ENCODE peak calls at places on chromosomes 6 and 20, in seven cellular contexts. J is cardiac muscle cell, T is aorta, Z is uterus, K is endothelial cell of umbilical vein, L is prostate gland, S is mammary epithelial cell. H is an unnamed sample.

GRCh38 chr20:57658447-57659130 is 38.4 kb upstream of the ZBP1 start:
- DNase-seq in J (no peak), K (no peak), T (peak; percentile 72), S (no peak), L (peak; percentile 7), Z (peak; percentile 10), H (no peak)

GRCh38 chr6:79813854-79814477 is 133.4 kb downstream of the ELOVL4 start:
- DNase-seq in L (peak; percentile 58), T (peak; percentile 81), J (peak; percentile 78), K (peak; percentile 73), Z (peak; percentile 57), S (peak; percentile 40), H (no peak)

GRCh38 chr20:20614391-20614790 is 98.1 kb downstream of the RALGAPA2 start:
- DNase-seq in Z (no peak), T (no peak), K (no peak), S (no peak), L (no peak), J (no peak), H (no peak)

GRCh38 chr6:4510317-4510716 is 265.9 kb upstream of the CDYL start:
- DNase-seq in T (no peak), L (no peak), Z (no peak), K (no peak), J (no peak), S (no peak), H (peak; percentile 66)

GRCh38 chr6:37515712-37516075 is 16.0 kb upstream of the CCDC167 start:
- DNase-seq in S (no peak), L (no peak), J (no peak), K (no peak), T (no peak), Z (no peak), H (no peak)

GRCh38 chr6:97394160-97394748 is 111.2 kb upstream of the MMS22L start:
- DNase-seq in J (peak; percentile 64), S (peak; percentile 29), L (peak; percentile 23), T (no peak), Z (no peak), K (peak; percentile 75), H (no peak)

GRCh38 chr20:2237059-2237458 is 58.7 kb upstream of the TGM3 start:
- DNase-seq in Z (no peak), K (no peak), S (peak; percentile 97), J (peak; percentile 3), T (peak; percentile 75), L (peak; percentile 34), H (no peak)

GRCh38 chr6:70673601-70674000 is 5.9 kb downstream of the SMAP1 start:
- DNase-seq in L (no peak), T (no peak), J (no peak), Z (no peak), S (peak; percentile 26), K (peak; percentile 25), H (no peak)

GRCh38 chr20:43040427-43040826 is 149.3 kb downstream of the PTPRT start:
- DNase-seq in T (no peak), J (peak; percentile 89), K (no peak), L (no peak), S (no peak), Z (no peak), H (no peak)

GRCh38 chr20:46970937-46971630 is 76.4 kb downstream of the EYA2 start:
- DNase-seq in S (peak; percentile 88), L (no peak), K (peak; percentile 24), Z (no peak), J (peak; percentile 35), T (no peak), H (no peak)

GRCh38 chr6:35905841-35906498 is 14.9 kb downstream of the SRPK1 start:
- DNase-seq in T (no peak), J (no peak), S (peak; percentile 39), Z (no peak), K (no peak), L (no peak), H (no peak)

GRCh38 chr6:104908031-104908430 is 48.3 kb upstream of the HACE1 start:
- DNase-seq in T (no peak), Z (no peak), K (no peak), J (no peak), S (peak; percentile 56), L (no peak), H (no peak)

GRCh38 chr6:16572317-16572716 is 188.9 kb downstream of the ATXN1 start:
- DNase-seq in J (no peak), Z (no peak), L (no peak), K (no peak), T (no peak), S (no peak), H (no peak)

GRCh38 chr6:4707011-4707410 is 69.2 kb upstream of the CDYL start:
- DNase-seq in K (no peak), Z (no peak), J (no peak), S (peak; percentile 58), T (no peak), L (no peak), H (no peak)

GRCh38 chr6:14925627-14926026 is 320.2 kb upstream of the JARID2 start:
- DNase-seq in T (no peak), Z (no peak), K (no peak), L (no peak), S (no peak), J (no peak), H (no peak)

GRCh38 chr20:38870733-38871559 is 55.3 kb upstream of the FAM83D start:
- DNase-seq in S (peak; percentile 44), L (no peak), K (peak; percentile 44), Z (no peak), J (no peak), T (no peak), H (no peak)

GRCh38 chr20:1307571-1307971 is 21.4 kb downstream of the SDCBP2 start:
- DNase-seq in J (no peak), K (no peak), L (no peak), T (peak; percentile 61), Z (no peak), S (no peak), H (no peak)

GRCh38 chr6:109093732-109094131 is 914 bp downstream of the SESN1 start:
- DNase-seq in K (peak; percentile 49), T (no peak), L (no peak), Z (no peak), J (no peak), S (peak; percentile 25), H (no peak)

GRCh38 chr6:32168807-32169206 is 4.4 kb downstream of the EGFL8 start:
- DNase-seq in T (peak; percentile 44), K (no peak), J (no peak), S (no peak), Z (no peak), L (no peak), H (no peak)

GRCh38 chr6:89387516-89388222 is 24.4 kb downstream of the RRAGD start:
- DNase-seq in T (no peak), J (no peak), Z (no peak), K (no peak), S (no peak), L (no peak), H (no peak)

GRCh38 chr6:53530346-53530745 is 14.6 kb downstream of the GCLC start:
- DNase-seq in J (peak; percentile 61), T (no peak), S (peak; percentile 30), K (no peak), L (peak; percentile 14), Z (peak; percentile 21), H (no peak)

GRCh38 chr6:15530411-15530810 is 132.4 kb downstream of the DTNBP1 start:
- DNase-seq in J (no peak), K (no peak), Z (no peak), T (no peak), L (no peak), S (no peak), H (no peak)

GRCh38 chr6:145252737-145253136 is 482.6 kb downstream of the EPM2A start:
- DNase-seq in L (no peak), S (no peak), J (no peak), K (no peak), Z (no peak), T (no peak), H (no peak)

GRCh38 chr20:11810316-11811130 is 107.2 kb upstream of the BTBD3 start:
- DNase-seq in K (no peak), Z (no peak), T (no peak), L (no peak), S (peak; percentile 68), J (no peak), H (no peak)

GRCh38 chr6:137740347-137740746 is 126.7 kb upstream of the TNFAIP3 start:
- DNase-seq in T (no peak), L (no peak), Z (no peak), J (no peak), K (no peak), S (no peak), H (no peak)

GRCh38 chr20:31677553-31678260 is 40.0 kb downstream of the COX4I2 start:
- DNase-seq in J (no peak), S (no peak), K (no peak), T (peak; percentile 11), L (no peak), Z (no peak), H (no peak)
- H3K4me1 ChIP-seq in J (peaks cover 51% of the 10 kb centered on the region), S (peaks cover 52% of the 10 kb centered on the region), K (peaks cover 64% of the 10 kb centered on the region), T (peaks cover 9% of the 10 kb centered on the region), L (peaks cover 30% of the 10 kb centered on the region), Z (peaks cover 4% of the 10 kb centered on the region), H (peaks cover 98% of the 10 kb centered on the region)

DNA sequence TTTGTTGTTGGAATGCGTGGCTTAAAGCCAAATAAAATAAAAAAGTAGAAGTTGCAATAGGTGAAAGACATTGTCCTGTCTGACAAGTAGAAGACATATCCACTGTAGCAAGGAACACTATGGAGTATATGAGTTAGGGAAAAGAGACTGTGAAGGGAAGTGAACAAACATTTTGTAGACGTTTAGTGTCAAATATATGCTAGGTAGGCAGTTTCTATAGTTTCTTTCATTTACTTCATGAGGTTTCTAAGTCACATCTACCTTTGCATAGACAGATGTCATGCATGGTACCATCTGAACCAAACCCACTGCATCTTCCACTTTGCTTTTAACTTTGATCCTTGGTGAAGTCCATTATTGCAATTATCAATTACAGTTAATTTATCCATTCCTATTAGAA is 9.9 kb downstream of the PRIM2 start:
- DNase-seq in K (no peak), Z (no peak), T (no peak), J (no peak), L (no peak), S (no peak), H (no peak)
- H3K36me3 ChIP-seq in K (peaks cover 2% of the 10 kb centered on the region), Z (no peaks in the 10 kb centered on the region), T (peaks cover 5% of the 10 kb centered on the region), J (peaks cover 18% of the 10 kb centered on the region), L (no peaks in the 10 kb centered on the region), S (peaks cover 31% of the 10 kb centered on the region), H (peaks cover 39% of the 10 kb centered on the region)

GRCh38 chr20:41044409-41045062 is 15.9 kb downstream of the TOP1 start:
- DNase-seq in J (peak; percentile 29), T (no peak), S (no peak), L (no peak), K (no peak), Z (no peak), H (no peak)

GRCh38 chr20:41047975-41048305 is 19.3 kb downstream of the TOP1 start:
- DNase-seq in S (peak; percentile 59), T (no peak), L (no peak), Z (no peak), J (no peak), K (no peak), H (no peak)

GRCh38 chr20:41046716-41047115 is 18.1 kb downstream of the TOP1 start:
- DNase-seq in K (no peak), T (no peak), S (no peak), Z (no peak), J (no peak), L (no peak), H (no peak)

GRCh38 chr20:41047279-41047974 is 18.8 kb downstream of the TOP1 start:
- DNase-seq in S (no peak), J (no peak), Z (no peak), K (no peak), T (no peak), L (no peak), H (no peak)

GRCh38 chr20:41045680-41046079 is 17.1 kb downstream of the TOP1 start:
- DNase-seq in J (no peak), K (no peak), T (no peak), S (no peak), L (no peak), Z (no peak), H (no peak)
- H3K4me1 ChIP-seq in J (peaks cover 47% of the 10 kb centered on the region), K (peaks cover 15% of the 10 kb centered on the region), T (peaks cover 2% of the 10 kb centered on the region), S (peaks cover 28% of the 10 kb centered on the region), L (peaks cover 15% of the 10 kb centered on the region), Z (no peaks in the 10 kb centered on the region), H (peaks cover 92% of the 10 kb centered on the region)

GRCh38 chr6:42637681-42638080 is 73.9 kb downstream of the UBR2 start:
- DNase-seq in S (no peak), Z (no peak), L (no peak), T (no peak), K (no peak), J (no peak), H (no peak)
- H3K36me3 ChIP-seq in S (peaks cover 11% of the 10 kb centered on the region), Z (no peaks in the 10 kb centered on the region), L (peaks cover 16% of the 10 kb centered on the region), T (no peaks in the 10 kb centered on the region), K (peaks cover 6% of the 10 kb centered on the region), J (peaks cover 61% of the 10 kb centered on the region), H (peaks cover 98% of the 10 kb centered on the region)